ENCODE peak calls at places on chromosomes 6 and 20, in seven cellular contexts. U is IMR-90, K is HepG2, G is Karpas-422, C is keratinocyte, P is adipocyte, B is mammary epithelial cell. H is an unnamed sample.

GRCh38 chr6:160737934-160738333 is 35.9 kb downstream of the PLG start:
- DNase-seq in K (no peak), P (no peak), G (no peak), U (no peak), C (peak; percentile 36), B (peak; percentile 75), H (no peak)

GRCh38 chr6:4732691-4733315 is 43.4 kb upstream of the CDYL start:
- DNase-seq in C (peak; percentile 93), U (peak; percentile 95), P (peak; percentile 89), K (peak; percentile 24), G (no peak), B (peak; percentile 95), H (peak; percentile 96)

GRCh38 chr6:39812853-39813533 is 20.8 kb downstream of the DAAM2 start:
- DNase-seq in P (peak; percentile 62), K (no peak), U (peak; percentile 68), B (no peak), G (peak; percentile 70), C (no peak), H (peak; percentile 93)

GRCh38 chr20:24745617-24746350 is 203.3 kb upstream of the CST7 start:
- DNase-seq in U (no peak), K (no peak), P (no peak), C (no peak), G (no peak), B (no peak), H (no peak)

GRCh38 chr6:167397712-167398111 is 72.8 kb downstream of the TTLL2 start:
- DNase-seq in K (no peak), P (no peak), G (peak; percentile 10), C (no peak), B (no peak), U (no peak), H (no peak)

GRCh38 chr20:61042501-61043385 is 209.3 kb upstream of the CDH4 start:
- DNase-seq in U (peak; percentile 18), K (no peak), C (no peak), P (no peak), G (no peak), B (peak; percentile 34), H (peak; percentile 2)

GRCh38 chr6:30719356-30719755 is 796 bp upstream of the TUBB start:
- DNase-seq in K (no peak), P (no peak), C (no peak), G (peak; percentile 75), B (no peak), U (no peak), H (peak; percentile 29)

GRCh38 chr6:37433657-37434271 is 743 bp downstream of the CMTR1 start:
- DNase-seq in G (peak; percentile 71), K (peak; percentile 16), B (peak; percentile 39), C (no peak), P (peak; percentile 50), U (peak; percentile 12), H (peak; percentile 24)

GRCh38 chr6:36976931-36977330 is 9.1 kb downstream of the MTCH1 start:
- DNase-seq in P (no peak), C (no peak), U (no peak), K (no peak), B (no peak), G (no peak), H (no peak)

GRCh38 chr6:57172136-57173055 is at the start of gene BAG2:
- DNase-seq in U (peak; percentile 90), G (peak; percentile 97), K (peak; percentile 88), C (no peak), B (peak; percentile 71), P (peak; percentile 89), H (peak; percentile 90)

GRCh38 chr6:131281471-131282270 is 146.4 kb downstream of the AKAP7 start:
- DNase-seq in B (no peak), C (no peak), U (peak; percentile 17), K (no peak), G (no peak), P (no peak), H (peak; percentile 38)

GRCh38 chr6:104613416-104614001 is 246.2 kb downstream of the HACE1 start:
- DNase-seq in U (no peak), B (no peak), K (peak; percentile 15), C (no peak), G (no peak), P (no peak), H (no peak)

GRCh38 chr6:53258076-53258773 is 90.5 kb downstream of the ELOVL5 start:
- DNase-seq in U (no peak), B (no peak), G (no peak), C (no peak), K (no peak), P (no peak), H (no peak)

GRCh38 chr6:135250751-135251356 is 69.7 kb downstream of the MYB start:
- DNase-seq in B (no peak), G (no peak), C (no peak), K (peak; percentile 49), P (no peak), U (no peak), H (no peak)

GRCh38 chr6:42963855-42964605 is 3.5 kb downstream of the GNMT start:
- DNase-seq in B (peak; percentile 37), G (peak; percentile 82), P (peak; percentile 32), U (peak; percentile 58), C (no peak), K (peak; percentile 76), H (peak; percentile 49)

GRCh38 chr20:57244627-57245214 is 21.7 kb downstream of the BMP7 start:
- DNase-seq in C (no peak), B (no peak), G (peak; percentile 87), P (no peak), K (no peak), U (no peak), H (no peak)

GRCh38 chr6:19842030-19842429 is 4.9 kb downstream of the ID4 start:
- DNase-seq in K (no peak), P (no peak), B (no peak), G (no peak), C (no peak), U (no peak), H (no peak)

GRCh38 chr20:48761023-48761785 is 66.6 kb downstream of the PREX1 start:
- DNase-seq in C (no peak), P (no peak), G (no peak), B (no peak), K (no peak), U (no peak), H (no peak)

GRCh38 chr6:85594197-85594930 is 706 bp upstream of the SNX14 start:
- DNase-seq in P (no peak), B (peak; percentile 52), K (no peak), U (peak; percentile 30), C (no peak), G (peak; percentile 81), H (peak; percentile 29)

GRCh38 chr6:166955865-166956443 is 396 bp downstream of the RNASET2 start:
- DNase-seq in K (no peak), U (peak; percentile 15), P (no peak), G (peak; percentile 75), B (no peak), C (no peak), H (peak; percentile 43)

GRCh38 chr6:13908955-13909381 is 15.8 kb upstream of the RNF182 start:
- DNase-seq in U (peak; percentile 74), K (peak; percentile 55), G (peak; percentile 81), C (no peak), P (peak; percentile 86), B (peak; percentile 55), H (peak; percentile 84)

GRCh38 chr20:24614341-24614740 is 144.9 kb downstream of the SYNDIG1 start:
- DNase-seq in P (no peak), K (no peak), C (no peak), G (no peak), U (no peak), B (no peak), H (no peak)

GRCh38 chr20:14062786-14063185 is 67.5 kb downstream of the MACROD2 start:
- DNase-seq in G (no peak), P (peak; percentile 26), U (no peak), B (peak; percentile 46), K (no peak), C (no peak), H (peak; percentile 27)

DNA sequence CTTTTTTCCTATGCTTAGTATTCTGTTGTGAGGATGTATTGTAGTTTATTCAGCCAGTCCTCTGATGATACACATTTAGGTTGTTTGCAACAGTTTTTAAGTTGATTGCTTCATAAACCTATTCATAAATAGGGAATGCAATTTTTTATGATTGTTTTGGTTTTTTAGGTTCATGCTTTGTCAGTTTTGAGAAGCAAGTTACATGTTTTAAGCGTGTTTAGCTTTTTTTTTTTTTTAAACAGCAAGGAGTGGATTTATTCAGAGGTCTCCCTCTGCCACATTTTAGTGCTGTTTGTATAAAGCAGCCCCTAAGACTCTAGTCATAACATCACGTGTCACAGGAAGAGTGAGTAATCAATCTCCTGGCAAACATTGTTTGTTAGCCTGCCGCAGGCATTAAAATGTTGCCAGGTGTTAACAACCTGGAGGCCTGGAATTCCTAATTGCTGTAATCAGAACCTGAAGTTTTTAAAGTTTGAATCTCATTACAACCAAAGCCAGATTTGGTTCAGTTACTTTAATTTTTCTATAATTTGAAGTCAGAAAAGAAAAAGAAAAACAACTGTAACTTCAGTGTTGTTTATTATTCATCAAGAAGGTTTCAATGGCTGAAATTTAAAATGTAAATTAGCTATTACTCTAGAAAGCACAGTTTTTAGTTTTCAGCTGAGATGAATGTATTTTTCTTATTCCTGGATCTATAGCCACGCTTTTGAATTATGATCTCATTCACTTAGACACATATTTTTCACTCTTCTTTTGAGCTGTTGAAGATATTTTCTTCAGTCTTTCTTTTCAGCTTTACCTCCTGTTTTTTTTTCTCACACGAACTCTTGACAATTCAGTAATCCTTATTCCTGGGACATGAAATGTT is 59.2 kb downstream of the KCNS1 start:
- DNase-seq in P (peak; percentile 59), K (no peak), U (peak; percentile 65), B (peak; percentile 83), G (no peak), C (peak; percentile 67), H (peak; percentile 70)
- H3K9ac ChIP-seq in P (peak overlapping the region; percentile 12), K (no peak overlapping the region), U (no peak overlapping the region), B (peak overlapping the region; percentile 38), G (no peak overlapping the region), C (peak overlapping the region; percentile 61), H (no peak overlapping the region)

GRCh38 chr20:38659613-38659880 is 57.9 kb downstream of the ARHGAP40 start:
- DNase-seq in P (no peak), K (no peak), U (no peak), C (no peak), B (no peak), G (no peak), H (no peak)
- H3K27me3 ChIP-seq in P (peaks cover 48% of the 10 kb centered on the region), K (peaks cover 32% of the 10 kb centered on the region), U (peaks cover 3% of the 10 kb centered on the region), C (peaks cover 10% of the 10 kb centered on the region), B (no peaks in the 10 kb centered on the region), G (no peaks in the 10 kb centered on the region), H (no peaks in the 10 kb centered on the region)

GRCh38 chr6:137767931-137768690 is 98.9 kb upstream of the TNFAIP3 start:
- DNase-seq in C (no peak), P (peak; percentile 40), G (peak; percentile 68), B (peak; percentile 48), K (no peak), U (peak; percentile 64), H (peak; percentile 62)
- H3K9ac ChIP-seq in C (no peak overlapping the region), P (no peak overlapping the region), G (peak overlapping the region; percentile 22), B (no peak overlapping the region), K (no peak overlapping the region), U (no peak overlapping the region), H (no peak overlapping the region)

DNA sequence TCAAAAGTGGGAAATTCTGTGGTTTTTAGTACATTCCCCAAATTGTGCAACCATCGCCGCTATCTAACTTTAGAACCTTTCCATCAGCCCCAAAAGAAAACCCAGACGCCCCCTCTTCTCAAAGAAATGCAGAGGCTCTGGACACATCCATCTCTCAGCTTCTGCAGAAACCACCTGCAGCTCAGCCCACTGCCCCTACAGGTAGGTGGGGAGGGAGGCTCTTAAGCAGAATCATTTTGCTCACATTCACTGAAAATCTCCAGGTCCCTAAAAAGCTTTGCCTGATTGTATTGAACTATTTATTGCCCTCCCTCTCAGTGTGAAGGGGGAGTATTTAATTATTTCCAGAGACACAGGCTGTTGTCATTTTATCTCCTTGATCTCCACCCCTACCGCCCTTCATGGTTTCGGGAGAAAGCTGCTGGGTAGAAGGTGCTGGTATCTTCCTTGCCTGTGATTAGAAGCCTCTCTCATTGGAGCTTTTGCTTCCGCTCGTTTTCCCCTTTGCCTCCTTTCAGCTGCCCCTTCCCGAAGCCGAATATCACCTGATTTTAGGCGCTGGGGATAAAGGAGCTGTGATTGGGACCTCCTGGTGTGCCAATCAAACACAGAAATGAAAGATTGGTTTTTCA is 68.8 kb upstream of the KCNG1 start:
- DNase-seq in C (no peak), U (no peak), B (no peak), P (no peak), K (no peak), G (no peak), H (no peak)
- H3K27me3 ChIP-seq in C (peaks cover 34% of the 10 kb centered on the region), U (peaks cover 82% of the 10 kb centered on the region), B (peaks cover 5% of the 10 kb centered on the region), P (peaks cover 83% of the 10 kb centered on the region), K (peaks cover 40% of the 10 kb centered on the region), G (no peaks in the 10 kb centered on the region), H (peaks cover 27% of the 10 kb centered on the region)

H was measured in fibroblast of lung.